ENCODE peak calls at places on chromosome 2, in ten cellular contexts. K is A549, L is NCI-H460, V is neural progenitor cell, R is BE2C, U is kidney, N is cardiac fibroblast, S is ACHN, Z is left kidney, B is COR-L47. E is an unnamed sample.

GRCh38 chr2:235711527-235711926 is 217.7 kb downstream of the AGAP1 start:
- DNase-seq in L (no peak), U (no peak), V (no peak), S (no peak), R (no peak), Z (no peak), K (no peak), B (no peak), N (no peak), E (no peak)

GRCh38 chr2:239196474-239197021 is 204.3 kb downstream of the HDAC4 start:
- DNase-seq in K (no peak), S (no peak), Z (no peak), N (no peak), B (no peak), V (no peak), R (no peak), L (no peak), U (peak; percentile 50), E (no peak)

GRCh38 chr2:67289921-67290371 is 107.2 kb upstream of the ETAA1 start:
- DNase-seq in S (peak; percentile 87), N (peak; percentile 90), K (peak; percentile 63), Z (no peak), V (no peak), B (no peak), L (peak; percentile 1), U (no peak), R (no peak), E (no peak)

GRCh38 chr2:179593323-179593722 is 268.1 kb downstream of the ZNF385B start:
- DNase-seq in K (no peak), U (no peak), Z (no peak), S (no peak), R (no peak), V (no peak), L (no peak), N (no peak), B (no peak), E (no peak)

GRCh38 chr2:170486730-170487129 is 228.4 kb upstream of the SP5 start:
- DNase-seq in V (no peak), N (peak; percentile 11), L (no peak), K (no peak), S (peak; percentile 10), R (no peak), U (no peak), Z (no peak), B (no peak), E (no peak)

GRCh38 chr2:241216211-241216761 is 27.8 kb downstream of the ANO7 start:
- DNase-seq in L (no peak), U (no peak), R (no peak), Z (peak; percentile 58), N (no peak), V (peak; percentile 50), S (no peak), K (no peak), B (no peak), E (no peak)

GRCh38 chr2:187475499-187476248 is 27.6 kb upstream of the CALCRL start:
- DNase-seq in S (no peak), V (no peak), U (no peak), R (no peak), K (no peak), B (no peak), Z (no peak), N (no peak), L (no peak), E (no peak)

GRCh38 chr2:102488063-102488462 is 15.0 kb downstream of the SLC9A4 start:
- DNase-seq in B (no peak), K (no peak), S (no peak), U (no peak), V (no peak), L (no peak), R (no peak), N (peak; percentile 21), Z (peak; percentile 27), E (peak; percentile 75)

GRCh38 chr2:130389363-130389762 is 33.5 kb downstream of the PTPN18 start:
- DNase-seq in V (no peak), K (no peak), L (no peak), N (no peak), Z (no peak), U (no peak), S (no peak), R (no peak), B (no peak), E (no peak)

GRCh38 chr2:20507166-20507692 is 60.4 kb downstream of the RHOB start:
- DNase-seq in K (no peak), Z (no peak), N (peak; percentile 41), V (no peak), B (no peak), R (no peak), L (no peak), U (no peak), S (no peak), E (no peak)

GRCh38 chr2:56286936-56287335 is 103.1 kb downstream of the CCDC85A start:
- DNase-seq in V (no peak), U (no peak), B (no peak), R (no peak), L (no peak), S (no peak), K (no peak), N (peak; percentile 4), Z (no peak), E (no peak)

GRCh38 chr2:147288131-147288530 is 556.7 kb upstream of the ACVR2A start:
- DNase-seq in L (no peak), U (no peak), Z (no peak), V (no peak), S (no peak), B (no peak), N (no peak), K (no peak), R (no peak), E (no peak)

GRCh38 chr2:236889081-236889780 is 196.5 kb upstream of the COPS8 start:
- DNase-seq in R (no peak), B (no peak), U (peak; percentile 84), K (no peak), Z (peak; percentile 77), L (no peak), V (no peak), S (no peak), N (no peak), E (peak; percentile 64)

GRCh38 chr2:113129519-113130078 is 2.2 kb downstream of the IL1RN start:
- DNase-seq in S (no peak), Z (no peak), V (no peak), B (no peak), L (no peak), R (no peak), U (no peak), N (no peak), K (no peak), E (peak; percentile 87)

GRCh38 chr2:26988165-26988879 is 17.9 kb downstream of the MAPRE3 start:
- DNase-seq in U (no peak), Z (no peak), B (no peak), N (peak; percentile 84), K (no peak), L (no peak), S (peak; percentile 84), V (no peak), R (no peak), E (no peak)